ENCODE peak calls at places on chromosomes 5 and 9, in nine cellular contexts. Y, P, R, O, I, T, E, K and H are unnamed samples.

GRCh38 chr5:157961828-157962390 is 103.0 kb upstream of the CLINT1 start:
- DNase-seq in Y (no peak), P (no peak), R (no peak), O (peak), I (no peak), T (no peak), E (no peak), K (no peak), H (no peak)

GRCh38 chr9:959914-960313 is 16.5 kb upstream of the DMRT3 start:
- DNase-seq in Y (no peak), P (no peak), R (no peak), O (no peak), I (no peak), T (no peak), E (no peak), K (no peak), H (no peak)

GRCh38 chr5:127875235-127876021 is 172.2 kb downstream of the CCDC192 start:
- DNase-seq in Y (no peak), P (no peak), R (peak), O (peak), I (peak), T (peak), E (peak), K (peak), H (no peak)

GRCh38 chr9:114616684-114617520 is 5.8 kb downstream of the TMEM268 start:
- DNase-seq in Y (no peak), P (peak), R (peak), O (no peak), I (no peak), T (no peak), E (no peak), K (peak), H (no peak)

GRCh38 chr5:154002093-154002492 is 36.6 kb downstream of the FAM114A2 start:
- DNase-seq in Y (no peak), P (no peak), R (peak), O (peak), I (no peak), T (peak), E (peak), K (no peak), H (no peak)

GRCh38 chr5:142913728-142914338 is 143.7 kb downstream of the ARHGAP26 start:
- DNase-seq in Y (no peak), P (no peak), R (no peak), O (no peak), I (no peak), T (peak), E (no peak), K (no peak), H (no peak)

GRCh38 chr9:6631207-6631512 is 14.4 kb downstream of the GLDC start:
- DNase-seq in Y (no peak), P (no peak), R (no peak), O (no peak), I (no peak), T (no peak), E (no peak), K (no peak), H (no peak)

GRCh38 chr5:106493910-106494309 is 1176.8 kb downstream of the EFNA5 start:
- DNase-seq in Y (no peak), P (no peak), R (no peak), O (no peak), I (no peak), T (no peak), E (no peak), K (no peak), H (no peak)

GRCh38 chr9:21334969-21335632 is at the start of gene KLHL9:
- DNase-seq in Y (peak), P (peak), R (peak), O (peak), I (peak), T (peak), E (peak), K (peak), H (peak)

GRCh38 chr5:176562189-176562588 is 13.0 kb downstream of the CDHR2 start:
- DNase-seq in Y (no peak), P (no peak), R (no peak), O (no peak), I (no peak), T (no peak), E (no peak), K (no peak), H (peak)

GRCh38 chr5:79149432-79149831 is 37.8 kb downstream of the BHMT start:
- DNase-seq in Y (no peak), P (no peak), R (no peak), O (no peak), I (no peak), T (no peak), E (peak), K (no peak), H (no peak)

GRCh38 chr5:117623042-117623815 is 1048.6 kb upstream of the SEMA6A start:
- DNase-seq in Y (no peak), P (no peak), R (no peak), O (no peak), I (no peak), T (no peak), E (peak), K (no peak), H (no peak)

GRCh38 chr5:83104031-83104430 is 26.7 kb downstream of the XRCC4 start:
- DNase-seq in Y (no peak), P (no peak), R (no peak), O (no peak), I (no peak), T (no peak), E (no peak), K (no peak), H (no peak)

GRCh38 chr5:69050214-69050613 is 43.6 kb upstream of the SLC30A5 start:
- DNase-seq in Y (no peak), P (no peak), R (no peak), O (no peak), I (no peak), T (no peak), E (no peak), K (no peak), H (no peak)

GRCh38 chr5:66830636-66831035 is 234.4 kb downstream of the MAST4 start:
- DNase-seq in Y (no peak), P (no peak), R (no peak), O (peak), I (no peak), T (no peak), E (no peak), K (no peak), H (no peak)

GRCh38 chr9:85414399-85414798 is 327.4 kb downstream of the AGTPBP1 start:
- DNase-seq in Y (no peak), P (no peak), R (no peak), O (no peak), I (no peak), T (no peak), E (no peak), K (no peak), H (no peak)

GRCh38 chr9:136629879-136630661 is 32.6 kb upstream of the EGFL7 start:
- DNase-seq in Y (peak), P (peak), R (peak), O (peak), I (no peak), T (peak), E (peak), K (peak), H (no peak)

GRCh38 chr9:134181648-134182034 is 17.3 kb upstream of the RNU6ATAC start:
- DNase-seq in Y (no peak), P (no peak), R (peak), O (no peak), I (no peak), T (no peak), E (no peak), K (no peak), H (no peak)

GRCh38 chr5:10595678-10596309 is 31.9 kb downstream of the ANKRD33B start:
- DNase-seq in Y (no peak), P (no peak), R (no peak), O (peak), I (peak), T (peak), E (peak), K (peak), H (no peak)

GRCh38 chr5:145887976-145888574 is 15.3 kb upstream of the GRXCR2 start:
- DNase-seq in Y (no peak), P (no peak), R (no peak), O (peak), I (peak), T (peak), E (peak), K (peak), H (no peak)

GRCh38 chr5:74673011-74673790 is 11.8 kb upstream of the HEXB start:
- DNase-seq in Y (no peak), P (no peak), R (peak), O (peak), I (no peak), T (peak), E (peak), K (no peak), H (no peak)

DNA sequence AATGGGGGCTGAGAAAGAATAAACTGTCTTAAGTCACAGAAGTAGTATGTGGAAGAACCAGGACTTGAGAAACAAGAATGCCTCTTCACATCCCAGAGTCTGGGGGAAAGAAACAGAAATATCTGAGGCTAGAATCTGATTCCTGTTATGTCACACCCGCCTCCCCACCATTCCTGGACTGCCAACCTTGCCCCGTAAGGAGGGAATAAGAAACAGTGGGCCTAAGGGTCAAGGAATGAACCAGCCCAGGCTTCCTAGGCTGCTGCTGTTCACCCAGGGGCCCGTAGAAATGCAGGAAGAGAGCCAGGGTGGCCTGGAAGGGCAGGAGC is 4.3 kb downstream of the PCDH1 start:
- DNase-seq in Y (no peak), P (no peak), R (no peak), O (no peak), I (no peak), T (no peak), E (no peak), K (no peak), H (no peak)
- H3K27ac ChIP-seq in Y (no peak), P (no peak), R (no peak), O (no peak), I (no peak), T (no peak), E (no peak), K (peak), H (no peak)

GRCh38 chr9:92482336-92482735 is at the start of gene ASPN:
- DNase-seq in Y (no peak), P (no peak), R (no peak), O (no peak), I (no peak), T (peak), E (peak), K (no peak), H (no peak)

GRCh38 chr9:92483896-92484545 is 1.7 kb upstream of the ASPN start:
- DNase-seq in Y (no peak), P (no peak), R (no peak), O (peak), I (no peak), T (peak), E (peak), K (no peak), H (no peak)

GRCh38 chr9:92481029-92481633 is 1.2 kb downstream of the ASPN start:
- DNase-seq in Y (no peak), P (no peak), R (no peak), O (no peak), I (no peak), T (peak), E (no peak), K (no peak), H (no peak)

GRCh38 chr9:92476962-92477361 is 5.3 kb downstream of the ASPN start:
- DNase-seq in Y (no peak), P (no peak), R (no peak), O (no peak), I (no peak), T (no peak), E (no peak), K (no peak), H (no peak)

GRCh38 chr9:92480332-92480771 is 2.0 kb downstream of the ASPN start:
- DNase-seq in Y (no peak), P (no peak), R (no peak), O (peak), I (no peak), T (peak), E (peak), K (no peak), H (no peak)
- H3K27ac ChIP-seq in Y (no peak), P (no peak), R (peak), O (no peak), I (no peak), T (no peak), E (peak), K (peak), H (peak)

DNA sequence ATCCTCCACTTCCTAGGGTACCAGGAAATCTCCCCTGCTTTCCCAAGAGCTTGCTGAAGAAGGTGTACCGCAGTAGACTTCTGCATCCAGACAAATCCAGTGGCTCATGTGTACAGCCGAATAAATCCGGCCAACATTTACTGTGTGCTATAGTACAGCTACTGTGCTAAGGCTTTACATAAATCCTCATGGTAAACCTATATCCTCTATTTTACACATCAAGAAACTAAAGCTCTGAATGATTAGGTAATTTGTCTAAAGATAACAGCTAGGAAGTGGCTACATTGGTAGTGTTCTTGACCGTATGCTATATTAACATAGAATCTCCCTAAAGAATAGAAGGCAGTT is 511 bp upstream of the WDR41 start:
- DNase-seq in Y (no peak), P (no peak), R (no peak), O (no peak), I (no peak), T (no peak), E (no peak), K (no peak), H (no peak)
- H3K27ac ChIP-seq in Y (no peak), P (peak), R (peak), O (no peak), I (peak), T (no peak), E (peak), K (peak), H (peak)

GRCh38 chr9:68998344-68998743 is 15.6 kb downstream of the PRKACG start:
- DNase-seq in Y (no peak), P (no peak), R (no peak), O (no peak), I (no peak), T (no peak), E (no peak), K (no peak), H (no peak)

GRCh38 chr9:68999393-69000105 is 14.4 kb downstream of the PRKACG start:
- DNase-seq in Y (peak), P (no peak), R (peak), O (peak), I (peak), T (peak), E (peak), K (peak), H (no peak)

GRCh38 chr9:68996457-68996856 is 17.5 kb downstream of the PRKACG start:
- DNase-seq in Y (no peak), P (no peak), R (no peak), O (no peak), I (no peak), T (no peak), E (no peak), K (no peak), H (no peak)

GRCh38 chr9:68997676-68998075 is 16.2 kb downstream of the PRKACG start:
- DNase-seq in Y (no peak), P (no peak), R (no peak), O (no peak), I (no peak), T (no peak), E (no peak), K (no peak), H (no peak)

GRCh38 chr9:68998812-68999211 is 15.1 kb downstream of the PRKACG start:
- DNase-seq in Y (no peak), P (no peak), R (no peak), O (no peak), I (no peak), T (no peak), E (no peak), K (no peak), H (no peak)
- H3K27ac ChIP-seq in Y (no peak), P (peak), R (peak), O (no peak), I (no peak), T (no peak), E (no peak), K (no peak), H (peak)

DNA sequence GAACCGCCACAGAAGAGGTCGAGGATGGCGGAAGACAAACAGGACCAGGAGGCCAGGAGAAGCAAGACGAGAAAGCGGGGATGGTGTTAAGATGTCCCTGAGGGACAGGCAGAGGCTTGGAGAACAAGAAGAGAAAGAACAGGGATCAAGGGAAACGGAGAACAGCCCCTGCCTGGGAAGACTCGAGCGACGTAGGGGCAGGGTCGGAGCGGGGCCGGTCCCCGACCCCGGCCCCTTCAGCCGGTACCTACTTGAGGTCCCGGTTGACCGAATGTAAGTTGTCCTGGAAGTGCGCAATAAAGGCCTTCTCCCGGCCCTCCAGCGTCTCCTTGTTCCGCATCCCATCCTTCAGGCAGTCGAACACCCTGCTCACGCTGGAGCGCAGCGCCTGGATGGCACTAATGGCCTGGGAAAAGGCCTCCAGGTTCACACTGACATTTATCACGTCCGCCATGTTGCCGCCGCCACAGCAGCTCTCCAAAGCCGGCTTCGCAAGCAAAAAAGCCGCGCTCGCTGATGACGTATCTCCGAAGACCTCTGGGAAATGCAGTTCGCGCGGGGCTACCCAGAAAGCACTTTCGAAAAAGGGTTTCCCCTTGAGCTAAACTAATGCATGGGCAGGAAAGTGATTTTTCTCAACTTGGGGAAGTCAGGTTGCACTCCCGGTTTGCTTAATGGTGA is at the start of gene MED27:
- DNase-seq in Y (peak), P (peak), R (peak), O (peak), I (peak), T (peak), E (peak), K (peak), H (peak)
- H3K27ac ChIP-seq in Y (peak), P (peak), R (peak), O (peak), I (peak), T (peak), E (peak), K (no peak), H (no peak)

GRCh38 chr5:957730-958485 is 50.7 kb upstream of the NKD2 start:
- DNase-seq in Y (no peak), P (no peak), R (no peak), O (peak), I (no peak), T (no peak), E (peak), K (no peak), H (no peak)

GRCh38 chr5:956941-957729 is 51.5 kb upstream of the NKD2 start:
- DNase-seq in Y (no peak), P (no peak), R (peak), O (peak), I (peak), T (peak), E (peak), K (no peak), H (no peak)

GRCh38 chr5:958701-959571 is 49.7 kb upstream of the NKD2 start:
- DNase-seq in Y (no peak), P (no peak), R (peak), O (no peak), I (peak), T (no peak), E (peak), K (no peak), H (no peak)

GRCh38 chr5:953535-954449 is 54.8 kb upstream of the NKD2 start:
- DNase-seq in Y (no peak), P (no peak), R (peak), O (no peak), I (no peak), T (no peak), E (no peak), K (no peak), H (no peak)

GRCh38 chr5:956178-956761 is 52.3 kb upstream of the NKD2 start:
- DNase-seq in Y (no peak), P (no peak), R (peak), O (no peak), I (no peak), T (no peak), E (no peak), K (no peak), H (no peak)
- H3K27ac ChIP-seq in Y (no peak), P (no peak), R (no peak), O (no peak), I (peak), T (no peak), E (peak), K (no peak), H (no peak)

GRCh38 chr9:105157178-105157583 is 87.3 kb upstream of the SLC44A1 start:
- DNase-seq in Y (no peak), P (peak), R (peak), O (peak), I (peak), T (peak), E (peak), K (peak), H (peak)
- H3K27ac ChIP-seq in Y (no peak), P (no peak), R (no peak), O (no peak), I (peak), T (no peak), E (peak), K (no peak), H (peak)